ENCODE peak calls at places on chromosomes 1 and 21, in ten cellular contexts. G is brain microvascular endothelial cell; F is NCI-H1092 treated with DMSO at 0.1 percent for 48 hours; W is T-helper 9 cell; E is C1 segment of cervical spinal cord; D is SHP77; Q is activated gamma-delta T cell treated with Interleukin-2 at 50 U/mL for 16 hours; O is left ventricle myocardium inferior; C is AG08396; I is stimulated activated CD4-positive, alpha-beta T cell treated with anti-CD3 and anti-CD28 coated beads, Interleukin-4, amount 100 ng/mL, for 48 hours. V is an unnamed sample.

GRCh38 chr21:33254766-33255165 is 11.4 kb upstream of the IL10RB start:
- DNase-seq in W (no peak), C (no peak), G (no peak), F (no peak), D (no peak), I (no peak), Q (no peak), E (no peak), O (no peak), V (no peak)

GRCh38 chr1:56034222-56034621 is 545.1 kb downstream of the PLPP3 start:
- DNase-seq in D (no peak), I (no peak), C (peak), O (no peak), E (no peak), Q (no peak), G (peak), F (no peak), W (no peak), V (no peak)

GRCh38 chr1:115893545-115893944 is 52.6 kb upstream of the NHLH2 start:
- DNase-seq in F (no peak), G (no peak), D (no peak), O (no peak), Q (no peak), I (no peak), C (no peak), W (no peak), E (no peak), V (no peak)

GRCh38 chr1:15354580-15354965 is 55.1 kb upstream of the EFHD2 start:
- DNase-seq in E (no peak), F (no peak), D (no peak), W (no peak), I (no peak), Q (no peak), G (peak), O (no peak), C (no peak), V (no peak)

GRCh38 chr21:34580181-34580700 is 34.7 kb downstream of the RCAN1 start:
- DNase-seq in Q (no peak), F (no peak), C (no peak), E (no peak), D (no peak), W (no peak), O (peak), I (no peak), G (no peak), V (no peak)

GRCh38 chr1:234699795-234700665 is 90.1 kb upstream of the IRF2BP2 start:
- DNase-seq in E (no peak), F (no peak), C (peak), W (no peak), D (no peak), O (no peak), Q (no peak), I (no peak), G (peak), V (no peak)

GRCh38 chr1:64933296-64934070 is 32.9 kb downstream of the JAK1 start:
- DNase-seq in O (no peak), G (peak), I (peak), C (peak), W (no peak), F (no peak), Q (no peak), E (peak), D (no peak), V (no peak)

GRCh38 chr1:54502342-54502741 is 45.7 kb upstream of the ACOT11 start:
- DNase-seq in C (no peak), D (no peak), Q (no peak), W (no peak), F (no peak), E (no peak), I (no peak), O (no peak), G (no peak), V (no peak)

GRCh38 chr1:171188388-171189266 is 3.5 kb downstream of the FMO2 start:
- DNase-seq in D (peak), W (peak), O (peak), G (peak), E (no peak), C (peak), Q (peak), I (peak), F (peak), V (peak)

GRCh38 chr1:41880261-41880660 is 38.5 kb downstream of the HIVEP3 start:
- DNase-seq in Q (no peak), D (no peak), C (no peak), G (peak), O (no peak), W (no peak), I (no peak), E (no peak), F (no peak), V (no peak)

V was measured in NCI-H2081.